ENCODE peak calls at places on chromosome 17, in seven cellular contexts. K is cardiac fibroblast; F is stimulated activated CD4-positive, alpha-beta T cell treated with anti-CD3 and anti-CD28 coated beads, Interleukin-2, amount 100 ng/mL, for 24 hours; E is CD8-positive, alpha-beta T cell; Q is Peyer's patch; J is upper lobe of left lung; R is CD8-positive, alpha-beta memory T cell. O is an unnamed sample.

GRCh38 chr17:57970706-57971105 is 15.5 kb upstream of the CUEDC1 start:
- DNase-seq in K (no peak), F (no peak), E (no peak), Q (no peak), J (no peak), R (no peak), O (no peak)

GRCh38 chr17:38554430-38555350 is 51.1 kb downstream of the SRCIN1 start:
- DNase-seq in K (peak), F (no peak), E (no peak), Q (no peak), J (no peak), R (no peak), O (no peak)

GRCh38 chr17:3665834-3666233 is 2.5 kb downstream of the TAX1BP3 start:
- DNase-seq in K (no peak), F (no peak), E (no peak), Q (no peak), J (no peak), R (no peak), O (no peak)

GRCh38 chr17:61593404-61593803 is 2.4 kb upstream of the NACA2 start:
- DNase-seq in K (no peak), F (no peak), E (no peak), Q (no peak), J (no peak), R (no peak), O (no peak)

GRCh38 chr17:38627957-38628356 is 22.2 kb upstream of the SRCIN1 start:
- DNase-seq in K (no peak), F (no peak), E (no peak), Q (no peak), J (no peak), R (no peak), O (no peak)

GRCh38 chr17:69430488-69430887 is 16.0 kb downstream of the MAP2K6 start:
- DNase-seq in K (peak), F (no peak), E (no peak), Q (no peak), J (no peak), R (no peak), O (no peak)

GRCh38 chr17:2289878-2290478 is 13.6 kb downstream of the SMG6 start:
- DNase-seq in K (no peak), F (no peak), E (no peak), Q (no peak), J (no peak), R (no peak), O (no peak)

GRCh38 chr17:45722161-45722560 is 62.0 kb upstream of the CRHR1 start:
- DNase-seq in K (no peak), F (no peak), E (no peak), Q (no peak), J (no peak), R (no peak), O (no peak)

GRCh38 chr17:81119223-81120148 is 45.8 kb upstream of the PVALEF start:
- DNase-seq in K (peak), F (peak), E (peak), Q (peak), J (peak), R (peak), O (peak)

GRCh38 chr17:72151565-72152391 is 31.0 kb downstream of the SOX9 start:
- DNase-seq in K (peak), F (no peak), E (no peak), Q (no peak), J (no peak), R (no peak), O (peak)

GRCh38 chr17:354651-355556 is 2.3 kb upstream of the RPH3AL start:
- DNase-seq in K (no peak), F (no peak), E (no peak), Q (no peak), J (no peak), R (no peak), O (no peak)

GRCh38 chr17:75900691-75901533 is 3.8 kb downstream of the MRPL38 start:
- DNase-seq in K (no peak), F (no peak), E (no peak), Q (no peak), J (no peak), R (no peak), O (no peak)

GRCh38 chr17:7575481-7575883 is 4.0 kb upstream of the CD68 start:
- DNase-seq in K (no peak), F (no peak), E (no peak), Q (no peak), J (no peak), R (no peak), O (no peak)

GRCh38 chr17:4566785-4567184 is 6.4 kb upstream of the GGT6 start:
- DNase-seq in K (peak), F (peak), E (no peak), Q (peak), J (no peak), R (no peak), O (peak)

GRCh38 chr17:81578038-81578441 is 25.9 kb upstream of the FAAP100 start:
- DNase-seq in K (peak), F (no peak), E (no peak), Q (no peak), J (no peak), R (no peak), O (no peak)

GRCh38 chr17:29931253-29931932 is 1.4 kb upstream of the SSH2 start:
- DNase-seq in K (peak), F (peak), E (peak), Q (peak), J (no peak), R (peak), O (peak)

O was measured in SW 1271.